ENCODE peak calls at places on chromosome 1, in seven cellular contexts. Z, W, L, V, Y, N and H are unnamed samples.

GRCh38 chr1:106290805-106291537 is 765.5 kb upstream of the PRMT6 start:
- DNase-seq in Z (no peak), W (no peak), L (no peak), V (no peak), Y (no peak), N (no peak), H (no peak)

GRCh38 chr1:180181048-180181447 is 26.4 kb downstream of the QSOX1 start:
- DNase-seq in Z (no peak), W (no peak), L (no peak), V (peak; percentile 41), Y (peak; percentile 31), N (no peak), H (no peak)

GRCh38 chr1:213082778-213083445 is 31.9 kb downstream of the RPS6KC1 start:
- DNase-seq in Z (no peak), W (no peak), L (no peak), V (no peak), Y (peak; percentile 57), N (no peak), H (peak; percentile 52)

GRCh38 chr1:143604887-143605286 is 366.9 kb downstream of the FAM72C start:
- DNase-seq in Z (no peak), W (no peak), L (no peak), V (no peak), Y (no peak), N (no peak), H (no peak)

GRCh38 chr1:78044796-78045599 is 768 bp upstream of the GIPC2 start:
- DNase-seq in Z (no peak), W (no peak), L (no peak), V (no peak), Y (no peak), N (no peak), H (no peak)

GRCh38 chr1:143611159-143611558 is 360.6 kb downstream of the FAM72C start:
- DNase-seq in Z (no peak), W (no peak), L (peak; percentile 1), V (no peak), Y (peak; percentile 37), N (no peak), H (no peak)

GRCh38 chr1:2212542-2213491 is 15.3 kb upstream of the SKI start:
- DNase-seq in Z (peak; percentile 61), W (peak; percentile 90), L (peak; percentile 99), V (peak; percentile 86), Y (peak; percentile 89), N (no peak), H (peak; percentile 77)

GRCh38 chr1:38852780-38853179 is 6.8 kb downstream of the RRAGC start:
- DNase-seq in Z (no peak), W (no peak), L (no peak), V (no peak), Y (no peak), N (peak; percentile 81), H (no peak)

GRCh38 chr1:184518958-184519357 is 132.1 kb downstream of the C1orf21 start:
- DNase-seq in Z (no peak), W (no peak), L (no peak), V (no peak), Y (no peak), N (no peak), H (no peak)

GRCh38 chr1:10031461-10031860 is 1.3 kb upstream of the UBE4B start:
- DNase-seq in Z (no peak), W (no peak), L (peak; percentile 65), V (peak; percentile 59), Y (no peak), N (no peak), H (no peak)

GRCh38 chr1:155091071-155092051 is 12.7 kb downstream of the EFNA3 start:
- DNase-seq in Z (peak; percentile 90), W (no peak), L (peak; percentile 75), V (peak; percentile 85), Y (peak; percentile 83), N (peak; percentile 76), H (peak; percentile 41)

GRCh38 chr1:38140025-38140487 is 93.5 kb upstream of the POU3F1 start:
- DNase-seq in Z (no peak), W (no peak), L (no peak), V (no peak), Y (no peak), N (no peak), H (no peak)

GRCh38 chr1:18160290-18160942 is 52.8 kb downstream of the IGSF21 start:
- DNase-seq in Z (no peak), W (no peak), L (no peak), V (no peak), Y (no peak), N (no peak), H (no peak)

GRCh38 chr1:52632732-52633290 is at the start of gene SHISAL2A:
- DNase-seq in Z (peak; percentile 79), W (no peak), L (no peak), V (peak; percentile 61), Y (no peak), N (peak; percentile 62), H (no peak)

GRCh38 chr1:234960722-234961467 is 167.7 kb downstream of the TOMM20 start:
- DNase-seq in Z (no peak), W (no peak), L (peak; percentile 79), V (no peak), Y (no peak), N (peak; percentile 30), H (no peak)

GRCh38 chr1:8379513-8380186 is 61.7 kb downstream of the SLC45A1 start:
- DNase-seq in Z (no peak), W (no peak), L (no peak), V (no peak), Y (no peak), N (no peak), H (no peak)

GRCh38 chr1:100037665-100038400 is 68.0 kb downstream of the SLC35A3 start:
- DNase-seq in Z (peak; percentile 95), W (peak; percentile 52), L (peak; percentile 91), V (peak; percentile 93), Y (peak; percentile 84), N (peak; percentile 95), H (peak; percentile 87)

GRCh38 chr1:111476761-111477309 is 3.1 kb downstream of the C1orf162 start:
- DNase-seq in Z (peak; percentile 56), W (no peak), L (no peak), V (no peak), Y (no peak), N (peak; percentile 62), H (no peak)

GRCh38 chr1:76240321-76240720 is 165.8 kb downstream of the ST6GALNAC3 start:
- DNase-seq in Z (no peak), W (no peak), L (no peak), V (no peak), Y (no peak), N (no peak), H (no peak)

GRCh38 chr1:154265586-154265985 is 6.8 kb upstream of the HAX1 start:
- DNase-seq in Z (no peak), W (no peak), L (no peak), V (no peak), Y (no peak), N (no peak), H (no peak)

GRCh38 chr1:180178511-180179161 is 24.0 kb downstream of the QSOX1 start:
- DNase-seq in Z (peak; percentile 68), W (no peak), L (peak; percentile 71), V (peak; percentile 69), Y (peak; percentile 72), N (peak; percentile 64), H (no peak)

DNA sequence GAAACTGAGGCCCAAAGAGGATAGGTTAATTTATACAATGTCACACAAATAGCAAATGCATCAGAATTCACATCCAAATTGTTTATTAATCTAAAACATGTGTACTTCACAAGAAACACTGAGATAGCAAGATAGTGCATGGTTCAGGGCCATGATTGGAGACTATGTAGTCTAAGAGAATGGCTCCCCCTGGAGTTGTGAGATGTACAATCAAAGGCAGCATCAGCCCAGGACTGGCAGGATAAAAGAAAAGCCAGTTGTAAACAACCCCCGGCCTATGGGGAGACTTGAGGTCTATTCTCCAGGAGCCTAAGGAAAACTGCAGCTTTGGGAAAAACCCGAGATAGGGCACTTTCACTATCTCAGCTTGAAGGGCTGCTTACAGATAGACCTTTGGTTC is 511.0 kb downstream of the OMA1 start:
- DNase-seq in Z (no peak), W (no peak), L (peak; percentile 2), V (peak; percentile 20), Y (peak; percentile 29), N (no peak), H (no peak)
- TF ChIP-seq CTCF in Z (no peak), W (no peak), L (no peak), V (peak; percentile 3), Y (peak; percentile 12), N (peak; percentile 9), H (peak; percentile 9)

DNA sequence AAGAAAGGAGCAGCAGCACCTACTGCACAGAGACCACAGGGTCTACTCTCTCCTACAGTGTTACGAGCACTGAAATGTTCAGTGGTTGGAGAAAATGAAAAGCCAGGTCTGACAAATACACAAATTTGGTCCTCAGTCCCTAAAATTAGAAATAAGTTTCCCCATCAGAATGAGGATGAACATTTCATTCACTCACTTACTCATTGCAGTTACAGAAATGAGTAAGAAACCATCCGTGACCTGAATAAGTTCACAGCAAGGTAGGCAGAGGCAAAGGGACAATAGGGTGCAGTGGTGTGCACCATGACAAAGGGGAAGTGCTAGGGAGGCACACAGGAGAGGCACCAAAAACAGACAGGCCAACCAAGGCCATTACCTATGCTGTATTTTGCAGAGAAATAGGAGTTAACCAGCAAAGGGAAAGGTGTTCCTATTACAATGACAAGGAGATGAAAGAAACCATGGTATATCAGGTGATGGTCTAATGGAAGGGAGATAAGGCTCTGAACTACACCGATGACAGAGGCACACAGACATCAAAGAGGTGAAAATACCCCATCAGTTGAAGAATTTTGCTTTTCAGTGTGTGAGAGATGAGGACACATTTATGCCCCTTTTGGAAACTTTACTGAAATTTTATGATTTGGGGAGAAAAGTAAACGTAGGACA is 29.4 kb downstream of the VAV3 start:
- DNase-seq in Z (peak; percentile 67), W (no peak), L (no peak), V (no peak), Y (no peak), N (peak; percentile 92), H (peak; percentile 17)
- TF ChIP-seq CTCF in Z (no peak), W (no peak), L (no peak), V (no peak), Y (no peak), N (no peak), H (no peak)

DNA sequence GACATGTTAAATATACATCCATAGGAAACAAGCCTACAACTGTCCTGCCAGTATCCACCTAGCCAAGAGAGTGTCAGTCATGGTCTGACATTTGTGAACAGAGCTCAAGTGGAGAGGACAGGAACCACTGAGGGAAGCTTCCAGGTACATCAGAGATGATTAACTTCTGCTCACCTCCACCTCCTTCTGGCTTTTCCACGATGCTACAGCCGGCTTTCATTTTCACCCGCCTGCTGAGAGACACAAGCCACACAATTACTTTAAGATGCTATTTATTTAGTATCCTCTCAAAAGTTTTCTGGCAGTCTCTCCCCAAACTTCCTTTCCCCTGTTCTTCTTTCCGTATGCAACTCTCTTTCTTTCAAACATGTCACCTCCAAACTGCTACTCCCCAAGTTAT is 2.1 kb downstream of the ETV3 start:
- DNase-seq in Z (no peak), W (no peak), L (no peak), V (no peak), Y (no peak), N (no peak), H (peak; percentile 32)
- TF ChIP-seq CTCF in Z (no peak), W (no peak), L (no peak), V (no peak), Y (no peak), N (no peak), H (peak; percentile 57)

DNA sequence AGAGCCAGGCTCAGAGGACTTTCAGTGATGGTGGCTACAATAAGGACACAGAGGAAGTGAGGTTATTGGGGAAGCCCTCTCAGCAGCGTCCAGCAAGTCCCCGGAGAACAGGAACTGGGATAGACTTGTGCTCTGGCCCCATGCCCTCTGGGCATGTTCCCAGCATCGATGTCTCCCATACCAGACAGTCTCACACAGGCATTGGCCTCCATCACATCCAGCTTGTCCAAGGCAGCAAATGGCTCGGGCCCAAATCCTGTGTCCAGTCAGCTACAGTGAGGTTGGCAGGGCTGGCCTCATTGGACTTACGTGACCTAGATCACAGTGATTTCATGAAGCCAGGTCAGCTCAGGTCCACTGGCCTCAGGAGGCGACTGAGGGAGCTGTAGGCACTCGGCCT is 19.6 kb upstream of the TMEM54 start:
- DNase-seq in Z (no peak), W (no peak), L (peak; percentile 38), V (no peak), Y (no peak), N (no peak), H (no peak)
- TF ChIP-seq CTCF in Z (no peak), W (no peak), L (no peak), V (no peak), Y (no peak), N (no peak), H (no peak)